ENCODE peak calls at places on chromosome X, in eight cellular contexts. R is psoas muscle; N is Panc1; A is MM.1S; K is activated CD8-positive, alpha-beta T cell treated with anti-CD3 and anti-CD28 coated beads for 36 hours; E is hepatocyte; X is BE2C; Y is esophagus muscularis mucosa. H is an unnamed sample.

GRCh38 chrX:13903405-13903804 is 86.5 kb upstream of the GPM6B start:
- DNase-seq in R (no peak), N (no peak), A (no peak), K (no peak), E (no peak), X (no peak), Y (no peak), H (no peak)

GRCh38 chrX:16465081-16465876 is 184.7 kb upstream of the S100G start:
- DNase-seq in R (no peak), N (no peak), A (no peak), K (no peak), E (no peak), X (no peak), Y (no peak), H (no peak)

GRCh38 chrX:6446588-6446987 is 88.3 kb downstream of the VCX3A start:
- DNase-seq in R (no peak), N (no peak), A (no peak), K (no peak), E (no peak), X (no peak), Y (no peak), H (no peak)

GRCh38 chrX:33892670-33893069 is 239.4 kb downstream of the FAM47A start:
- DNase-seq in R (no peak), N (no peak), A (no peak), K (no peak), E (no peak), X (no peak), Y (no peak), H (no peak)

GRCh38 chrX:100424012-100424411 is 13.9 kb upstream of the PCDH19 start:
- DNase-seq in R (no peak), N (no peak), A (no peak), K (no peak), E (no peak), X (no peak), Y (no peak), H (no peak)

GRCh38 chrX:3191821-3192220 is 150.6 kb downstream of the ARSF start:
- DNase-seq in R (no peak), N (no peak), A (no peak), K (no peak), E (no peak), X (no peak), Y (no peak), H (peak; percentile 11)

GRCh38 chrX:29775890-29776289 is 439.5 kb upstream of the MAGEB2 start:
- DNase-seq in R (no peak), N (no peak), A (no peak), K (no peak), E (no peak), X (no peak), Y (no peak), H (no peak)

GRCh38 chrX:129833153-129834004 is 10.3 kb downstream of the ZDHHC9 start:
- DNase-seq in R (no peak), N (no peak), A (no peak), K (no peak), E (no peak), X (no peak), Y (no peak), H (no peak)

GRCh38 chrX:2451456-2452316 is 49.1 kb downstream of the DHRSX start:
- DNase-seq in R (no peak), N (no peak), A (no peak), K (no peak), E (no peak), X (no peak), Y (no peak), H (no peak)

GRCh38 chrX:96763608-96764007 is 79.0 kb downstream of the DIAPH2 start:
- DNase-seq in R (no peak), N (no peak), A (no peak), K (no peak), E (no peak), X (no peak), Y (no peak), H (no peak)

GRCh38 chrX:1623691-1624090 is 8.8 kb downstream of the ASMT start:
- DNase-seq in R (peak; percentile 15), N (no peak), A (no peak), K (no peak), E (no peak), X (no peak), Y (no peak), H (no peak)

GRCh38 chrX:152907084-152907651 is 9.3 kb downstream of the ZNF185 start:
- DNase-seq in R (peak; percentile 26), N (no peak), A (no peak), K (peak; percentile 13), E (peak; percentile 73), X (peak; percentile 78), Y (no peak), H (no peak)

GRCh38 chrX:154502098-154502497 is 11.7 kb upstream of the SLC10A3 start:
- DNase-seq in R (no peak), N (no peak), A (no peak), K (no peak), E (no peak), X (no peak), Y (no peak), H (no peak)

GRCh38 chrX:41335590-41336331 is 1.8 kb downstream of the DDX3X start:
- DNase-seq in R (no peak), N (no peak), A (no peak), K (peak; percentile 31), E (no peak), X (no peak), Y (no peak), H (no peak)

GRCh38 chrX:150649096-150649870 is 43.9 kb upstream of the MTMR1 start:
- DNase-seq in R (no peak), N (no peak), A (no peak), K (no peak), E (no peak), X (peak; percentile 3), Y (no peak), H (no peak)

GRCh38 chrX:103236296-103236695 is 18.7 kb downstream of the TCEAL8 start:
- DNase-seq in R (no peak), N (no peak), A (no peak), K (no peak), E (no peak), X (no peak), Y (no peak), H (no peak)

GRCh38 chrX:55767100-55767499 is 49.6 kb downstream of the RRAGB start:
- DNase-seq in R (no peak), N (no peak), A (no peak), K (no peak), E (no peak), X (no peak), Y (no peak), H (no peak)

GRCh38 chrX:8755116-8755515 is 23.2 kb upstream of the ANOS1 start:
- DNase-seq in R (no peak), N (no peak), A (no peak), K (peak; percentile 27), E (no peak), X (no peak), Y (no peak), H (no peak)
- TF ChIP-seq CTCF in R (no peak), N (no peak), A (no peak), K (peak; percentile 39), E (peak; percentile 11), X (peak; percentile 8), Y (no peak), H (peak; percentile 20)

GRCh38 chrX:107777536-107777832 is at the start of gene NCBP2L:
- DNase-seq in R (no peak), N (no peak), A (no peak), K (no peak), E (no peak), X (no peak), Y (no peak), H (no peak)

GRCh38 chrX:107773906-107774435 is 1.6 kb downstream of the TSC22D3 start:
- DNase-seq in R (no peak), N (no peak), A (no peak), K (no peak), E (no peak), X (no peak), Y (no peak), H (no peak)

GRCh38 chrX:107775000-107775733 is 420 bp downstream of the TSC22D3 start:
- DNase-seq in R (no peak), N (no peak), A (no peak), K (no peak), E (peak; percentile 26), X (no peak), Y (no peak), H (no peak)

GRCh38 chrX:107776649-107777535 is 641 bp upstream of the NCBP2L start:
- DNase-seq in R (peak; percentile 76), N (peak; percentile 78), A (peak; percentile 87), K (peak; percentile 92), E (peak; percentile 96), X (peak; percentile 68), Y (peak; percentile 93), H (peak; percentile 89)

DNA sequence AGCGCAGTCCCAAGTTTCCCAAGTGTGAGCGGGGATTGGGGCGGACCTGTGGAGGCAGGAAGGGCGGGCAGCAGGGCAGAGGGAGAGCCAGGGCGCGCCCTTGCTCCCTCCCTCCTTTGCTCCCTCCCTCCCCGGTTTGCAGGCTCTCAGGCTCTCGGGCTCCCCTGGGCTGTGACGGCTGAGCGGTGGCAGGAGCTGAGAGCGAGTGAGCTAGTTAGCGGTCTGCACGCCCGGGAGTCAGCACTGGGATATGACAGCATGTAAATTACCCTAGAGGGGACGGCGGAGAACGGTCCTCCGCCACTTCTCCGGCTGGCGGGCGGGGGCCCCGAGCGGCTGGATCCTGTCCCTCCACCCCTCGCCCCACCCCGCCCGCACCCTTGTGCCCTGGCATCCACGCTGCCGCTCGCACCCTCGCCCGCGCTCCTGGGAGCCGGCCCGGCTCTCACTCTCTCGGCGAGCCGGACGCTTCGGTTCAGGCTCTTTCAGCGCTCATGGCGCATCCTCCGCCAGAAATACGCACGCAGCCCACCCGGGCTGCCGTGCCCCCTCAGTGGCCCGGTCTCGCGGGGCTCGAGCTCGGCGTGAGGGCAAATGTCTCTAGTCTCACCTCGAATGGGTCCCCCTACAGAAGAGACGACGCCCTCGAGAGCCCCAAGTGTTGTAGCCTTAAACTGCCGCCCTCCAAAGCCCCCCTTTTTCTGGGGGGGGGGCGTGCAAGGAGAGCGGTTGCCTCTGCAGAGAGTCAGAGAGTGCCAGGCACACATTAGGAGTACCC is at the start of gene TSC22D3:
- DNase-seq in R (peak; percentile 92), N (no peak), A (peak; percentile 57), K (peak; percentile 71), E (peak; percentile 90), X (peak; percentile 68), Y (peak; percentile 92), H (peak; percentile 89)
- TF ChIP-seq CTCF in R (peak; percentile 7), N (peak; percentile 20), A (no peak), K (no peak), E (peak; percentile 29), X (no peak), Y (peak; percentile 20), H (peak; percentile 27)

GRCh38 chrX:46386511-46386910 is 158.7 kb downstream of the ZNF674 start:
- DNase-seq in R (no peak), N (no peak), A (no peak), K (no peak), E (no peak), X (no peak), Y (no peak), H (no peak)
- TF ChIP-seq CTCF in R (no peak), N (peak; percentile 62), A (peak; percentile 39), K (peak; percentile 35), E (no peak), X (peak; percentile 39), Y (no peak), H (peak; percentile 26)

GRCh38 chrX:64698317-64698716 is 277.9 kb downstream of the ZC4H2 start:
- DNase-seq in R (no peak), N (no peak), A (no peak), K (no peak), E (no peak), X (no peak), Y (no peak), H (no peak)
- TF ChIP-seq CTCF in R (no peak), N (no peak), A (no peak), K (no peak), E (no peak), X (no peak), Y (no peak), H (no peak)

GRCh38 chrX:69109036-69109663 is 56.1 kb downstream of the PJA1 start:
- DNase-seq in R (no peak), N (no peak), A (no peak), K (no peak), E (no peak), X (no peak), Y (no peak), H (no peak)
- TF ChIP-seq CTCF in R (no peak), N (no peak), A (no peak), K (no peak), E (no peak), X (no peak), Y (no peak), H (no peak)

H was measured in osteocyte.